ENCODE peak calls at places on chromosomes 13 and 19, in six cellular contexts. One of them, this sample, is unnamed.
A peak's percentile ranks its signal among the peaks of the same experiment; 100 is the strongest.

GRCh38 chr13:39106216-39106995 is 68.2 kb downstream of the NHLRC3 start:
- DNase-seq in brain microvascular endothelial cell: no peak
- DNase-seq in heart left ventricle: no peak
- DNase-seq in cardiac fibroblast: peak; percentile 2
- DNase-seq in mammary epithelial cell: no peak
- DNase-seq in DND-41: no peak
- DNase-seq in this sample: no peak

GRCh38 chr19:13557756-13558398 is 51.6 kb upstream of the CACNA1A start:
- DNase-seq in brain microvascular endothelial cell: no peak
- DNase-seq in heart left ventricle: no peak
- DNase-seq in cardiac fibroblast: no peak
- DNase-seq in mammary epithelial cell: peak; percentile 11
- DNase-seq in DND-41: no peak
- DNase-seq in this sample: no peak

GRCh38 chr13:90696254-90696653 is 651.2 kb upstream of the MIR17HG start:
- DNase-seq in brain microvascular endothelial cell: peak; percentile 55
- DNase-seq in heart left ventricle: no peak
- DNase-seq in cardiac fibroblast: peak; percentile 87
- DNase-seq in mammary epithelial cell: peak; percentile 76
- DNase-seq in DND-41: no peak
- DNase-seq in this sample: no peak

GRCh38 chr19:41321600-41322270 is 11.8 kb downstream of the CCDC97 start:
- DNase-seq in brain microvascular endothelial cell: peak; percentile 63
- DNase-seq in heart left ventricle: peak; percentile 60
- DNase-seq in cardiac fibroblast: peak; percentile 75
- DNase-seq in mammary epithelial cell: no peak
- DNase-seq in DND-41: no peak
- DNase-seq in this sample: no peak

GRCh38 chr19:50512112-50512998 is 1.4 kb downstream of the ASPDH start:
- DNase-seq in brain microvascular endothelial cell: no peak
- DNase-seq in heart left ventricle: no peak
- DNase-seq in cardiac fibroblast: no peak
- DNase-seq in mammary epithelial cell: no peak
- DNase-seq in DND-41: no peak
- DNase-seq in this sample: no peak

GRCh38 chr19:40774916-40775631 is at the start of gene MIA:
- DNase-seq in brain microvascular endothelial cell: no peak
- DNase-seq in heart left ventricle: no peak
- DNase-seq in cardiac fibroblast: no peak
- DNase-seq in mammary epithelial cell: peak; percentile 85
- DNase-seq in DND-41: no peak
- DNase-seq in this sample: no peak

GRCh38 chr19:38452430-38453366 is 19.2 kb downstream of the RYR1 start:
- DNase-seq in brain microvascular endothelial cell: no peak
- DNase-seq in heart left ventricle: no peak
- DNase-seq in cardiac fibroblast: no peak
- DNase-seq in mammary epithelial cell: no peak
- DNase-seq in DND-41: peak; percentile 22
- DNase-seq in this sample: no peak

GRCh38 chr13:75316427-75316826 is 165.5 kb downstream of the TBC1D4 start:
- DNase-seq in brain microvascular endothelial cell: no peak
- DNase-seq in heart left ventricle: no peak
- DNase-seq in cardiac fibroblast: peak; percentile 47
- DNase-seq in mammary epithelial cell: no peak
- DNase-seq in DND-41: no peak
- DNase-seq in this sample: no peak

GRCh38 chr19:32287811-32288227 is 57.6 kb upstream of the ZNF507 start:
- DNase-seq in brain microvascular endothelial cell: peak; percentile 68
- DNase-seq in heart left ventricle: peak; percentile 81
- DNase-seq in cardiac fibroblast: peak; percentile 86
- DNase-seq in mammary epithelial cell: peak; percentile 29
- DNase-seq in DND-41: peak; percentile 10
- DNase-seq in this sample: peak; percentile 59

GRCh38 chr19:4363571-4364304 is 20.4 kb downstream of the MPND start:
- DNase-seq in brain microvascular endothelial cell: no peak
- DNase-seq in heart left ventricle: no peak
- DNase-seq in cardiac fibroblast: no peak
- DNase-seq in mammary epithelial cell: no peak
- DNase-seq in DND-41: no peak
- DNase-seq in this sample: no peak

GRCh38 chr13:33870046-33870668 is 52.2 kb downstream of the RFC3 start:
- DNase-seq in brain microvascular endothelial cell: no peak
- DNase-seq in heart left ventricle: no peak
- DNase-seq in cardiac fibroblast: no peak
- DNase-seq in mammary epithelial cell: no peak
- DNase-seq in DND-41: no peak
- DNase-seq in this sample: no peak

DNA sequence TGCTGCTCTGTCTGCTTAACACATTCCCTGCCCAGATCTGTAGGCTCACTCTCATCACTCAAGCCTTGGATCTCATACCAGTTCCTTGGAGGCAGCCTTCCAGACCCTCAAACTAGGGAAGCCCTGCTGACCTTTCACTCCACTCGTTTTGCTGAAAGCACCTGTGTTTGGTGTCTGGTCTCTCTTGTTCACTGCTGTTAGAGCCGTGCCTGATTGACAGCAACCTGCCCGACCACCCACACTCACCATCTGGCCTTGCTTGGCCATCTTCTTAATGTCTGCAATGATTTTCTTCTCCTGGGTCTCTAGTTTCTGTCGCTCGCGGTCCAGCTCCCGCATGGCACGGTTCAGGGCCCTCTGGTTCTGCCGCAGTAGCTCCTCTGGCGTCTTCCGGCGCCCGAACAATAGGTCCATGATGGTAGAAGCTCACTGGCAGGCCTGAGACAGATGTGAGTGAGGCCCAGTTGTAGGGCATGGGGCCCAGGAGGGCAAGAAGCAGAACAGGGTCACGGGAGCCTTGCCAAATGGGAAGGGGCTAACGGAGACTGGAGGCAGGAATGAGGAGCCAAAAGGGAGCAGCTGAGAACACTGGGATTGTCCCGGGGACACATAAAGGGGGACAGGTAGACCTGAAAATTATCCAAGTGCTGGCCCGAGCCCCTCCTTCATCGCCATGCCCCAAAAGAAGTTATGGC is 959 bp downstream of the CHMP2A start:
- DNase-seq in brain microvascular endothelial cell: no peak
- DNase-seq in heart left ventricle: peak; percentile 23
- DNase-seq in cardiac fibroblast: no peak
- DNase-seq in mammary epithelial cell: no peak
- DNase-seq in DND-41: no peak
- DNase-seq in this sample: no peak
- H3K4me3 ChIP-seq in brain microvascular endothelial cell: peak overlapping the region; percentile 82
- H3K4me3 ChIP-seq in heart left ventricle: peak overlapping the region; percentile 94
- H3K4me3 ChIP-seq in cardiac fibroblast: peak overlapping the region; percentile 86
- H3K4me3 ChIP-seq in mammary epithelial cell: peak overlapping the region; percentile 72
- H3K4me3 ChIP-seq in DND-41: peak overlapping the region; percentile 77
- H3K4me3 ChIP-seq in this sample: peak overlapping the region; percentile 81

DNA sequence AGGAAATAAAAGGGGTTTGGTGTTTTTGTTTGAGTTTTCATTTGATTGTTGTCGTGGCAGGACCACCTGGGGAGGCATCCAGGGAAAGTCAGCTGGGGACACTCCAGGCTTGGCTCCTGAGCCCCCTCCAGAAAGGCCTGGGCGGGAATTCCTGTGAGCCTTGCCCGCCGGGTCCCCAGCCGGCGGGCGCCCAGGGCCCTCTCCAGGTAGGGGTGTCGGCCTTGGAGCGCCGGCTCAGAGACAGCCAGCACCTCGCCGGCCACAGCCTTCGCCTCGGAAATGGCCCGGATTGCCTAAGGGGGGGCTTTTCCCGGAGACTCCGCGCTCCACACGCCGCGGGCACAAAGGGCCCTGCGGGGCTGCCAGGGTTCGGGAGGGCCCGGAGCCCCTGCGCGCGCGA is 125.0 kb downstream of the TNFRSF19 start:
- DNase-seq in brain microvascular endothelial cell: no peak
- DNase-seq in heart left ventricle: no peak
- DNase-seq in cardiac fibroblast: no peak
- DNase-seq in mammary epithelial cell: no peak
- DNase-seq in DND-41: no peak
- DNase-seq in this sample: no peak
- TF ChIP-seq CTCF in brain microvascular endothelial cell: no peak
- TF ChIP-seq CTCF in heart left ventricle: no peak
- TF ChIP-seq CTCF in cardiac fibroblast: no peak
- TF ChIP-seq CTCF in mammary epithelial cell: no peak
- TF ChIP-seq CTCF in DND-41: no peak
- TF ChIP-seq CTCF in this sample: no peak

DNA sequence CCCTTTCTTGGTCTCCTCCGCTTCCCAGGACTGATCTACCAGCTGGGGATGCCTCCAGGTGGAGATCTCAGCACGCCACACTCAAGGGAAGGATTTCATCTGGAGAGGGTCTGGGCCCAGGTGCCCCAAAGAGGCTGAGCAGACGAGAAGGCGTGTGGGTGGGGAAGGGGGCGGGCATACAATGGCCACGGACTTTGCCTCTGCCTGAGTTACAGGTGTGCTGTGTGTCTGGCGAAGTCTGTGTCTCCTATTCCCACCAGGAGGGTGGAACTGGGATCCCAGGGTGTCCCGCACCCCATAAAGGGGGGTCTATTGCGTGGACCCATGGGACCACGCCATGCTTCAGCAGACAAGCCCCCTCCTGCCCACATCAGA is 3.6 kb downstream of the TLE2 start:
- DNase-seq in brain microvascular endothelial cell: no peak
- DNase-seq in heart left ventricle: no peak
- DNase-seq in cardiac fibroblast: no peak
- DNase-seq in mammary epithelial cell: no peak
- DNase-seq in DND-41: no peak
- DNase-seq in this sample: no peak
- H3K4me3 ChIP-seq in brain microvascular endothelial cell: no peak overlapping the region
- H3K4me3 ChIP-seq in heart left ventricle: no peak overlapping the region
- H3K4me3 ChIP-seq in cardiac fibroblast: no peak overlapping the region
- H3K4me3 ChIP-seq in mammary epithelial cell: no peak overlapping the region
- H3K4me3 ChIP-seq in DND-41: no peak overlapping the region
- H3K4me3 ChIP-seq in this sample: no peak overlapping the region

DNA sequence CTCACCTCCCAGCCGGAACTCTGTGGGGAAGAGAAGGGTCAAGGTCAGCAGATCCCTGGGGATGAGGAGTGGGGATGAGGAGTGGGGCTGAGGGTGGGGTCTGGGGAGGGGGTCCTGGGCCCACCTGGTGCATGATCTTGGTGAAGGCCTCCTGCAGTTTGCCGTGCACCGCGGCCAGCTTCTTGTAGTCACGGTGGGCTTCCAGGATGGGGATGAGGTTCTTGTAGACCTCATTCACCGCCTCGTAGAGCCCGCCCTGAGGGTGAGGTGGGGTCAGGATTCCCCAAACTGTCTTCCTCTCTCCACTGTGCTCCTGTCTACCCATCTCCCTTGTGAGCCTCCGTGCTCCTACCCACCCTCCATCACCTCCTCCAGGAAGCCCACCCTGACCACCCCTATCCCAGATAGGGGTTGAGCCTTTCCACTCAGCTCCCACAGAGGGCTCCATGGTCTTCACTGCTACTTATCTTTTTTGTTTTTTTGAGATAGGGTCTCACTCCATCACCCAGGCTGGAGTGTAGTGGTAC is 6.8 kb upstream of the KANK2 start:
- DNase-seq in brain microvascular endothelial cell: no peak
- DNase-seq in heart left ventricle: no peak
- DNase-seq in cardiac fibroblast: no peak
- DNase-seq in mammary epithelial cell: no peak
- DNase-seq in DND-41: no peak
- DNase-seq in this sample: no peak
- TF ChIP-seq CTCF in brain microvascular endothelial cell: no peak
- TF ChIP-seq CTCF in heart left ventricle: no peak
- TF ChIP-seq CTCF in cardiac fibroblast: no peak
- TF ChIP-seq CTCF in mammary epithelial cell: no peak
- TF ChIP-seq CTCF in DND-41: no peak
- TF ChIP-seq CTCF in this sample: no peak

DNA sequence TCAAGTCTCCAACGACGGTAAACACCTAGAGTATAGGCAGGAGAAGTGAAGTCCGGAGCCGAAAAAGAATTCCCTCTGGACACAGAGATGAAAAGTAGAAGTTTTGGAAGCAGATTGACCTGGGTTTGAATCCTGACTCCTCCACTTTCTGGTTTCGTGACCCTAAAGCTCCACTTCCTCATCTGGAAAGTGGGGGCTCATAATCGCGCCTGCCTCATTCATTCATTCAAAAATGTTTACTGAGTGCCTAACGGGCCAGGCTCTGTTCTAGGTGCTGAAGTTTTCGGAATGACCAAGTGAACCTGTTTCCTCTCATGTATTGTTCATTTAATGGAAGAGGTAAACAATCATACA is 7.1 kb upstream of the EML2 start:
- DNase-seq in brain microvascular endothelial cell: no peak
- DNase-seq in heart left ventricle: no peak
- DNase-seq in cardiac fibroblast: no peak
- DNase-seq in mammary epithelial cell: no peak
- DNase-seq in DND-41: no peak
- DNase-seq in this sample: no peak
- H3K4me3 ChIP-seq in brain microvascular endothelial cell: peak overlapping the region; percentile 53
- H3K4me3 ChIP-seq in heart left ventricle: peak overlapping the region; percentile 51
- H3K4me3 ChIP-seq in cardiac fibroblast: peak overlapping the region; percentile 48
- H3K4me3 ChIP-seq in mammary epithelial cell: no peak overlapping the region
- H3K4me3 ChIP-seq in DND-41: no peak overlapping the region
- H3K4me3 ChIP-seq in this sample: no peak overlapping the region

DNA sequence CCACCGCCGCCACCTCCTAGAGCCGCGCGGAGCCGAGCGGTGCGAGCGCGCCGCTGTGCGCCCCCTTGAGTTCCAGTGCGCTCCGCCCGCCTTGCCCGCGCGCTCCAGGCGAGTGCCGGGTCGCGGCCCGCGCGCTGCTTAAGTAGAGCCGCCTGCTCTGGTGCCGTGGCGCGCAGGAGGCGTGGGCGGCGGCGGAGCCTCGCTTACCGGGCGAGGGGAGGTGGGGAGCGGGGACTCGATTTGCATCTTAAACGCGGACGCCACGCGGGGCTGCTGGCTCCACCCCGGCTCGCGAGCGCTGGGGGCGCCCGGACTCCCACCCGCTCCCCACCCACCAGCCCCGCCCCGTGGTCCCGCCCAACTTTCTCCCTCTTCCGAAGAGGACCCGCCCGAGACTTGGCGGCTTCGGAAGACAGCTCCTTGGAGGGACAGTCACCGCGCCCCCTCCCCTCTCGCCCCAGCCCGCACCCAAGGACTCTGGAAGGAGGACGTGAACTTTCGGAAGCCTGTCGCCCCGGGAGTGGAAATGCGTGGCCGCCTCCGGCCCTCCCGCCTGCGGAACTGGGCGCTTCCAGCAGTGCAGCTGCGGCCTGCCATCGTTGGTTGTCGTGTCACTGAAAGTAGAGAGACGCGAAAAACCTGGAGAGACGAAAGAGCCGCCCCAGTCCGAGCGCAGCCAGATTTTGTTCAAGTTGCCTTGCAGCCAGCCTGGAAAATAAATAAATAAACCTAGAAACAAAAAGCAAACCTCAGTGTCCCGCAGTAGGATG is at the start of gene KCTD12:
- DNase-seq in brain microvascular endothelial cell: peak; percentile 69
- DNase-seq in heart left ventricle: peak; percentile 93
- DNase-seq in cardiac fibroblast: peak; percentile 84
- DNase-seq in mammary epithelial cell: peak; percentile 78
- DNase-seq in DND-41: peak; percentile 70
- DNase-seq in this sample: no peak
- TF ChIP-seq CTCF in brain microvascular endothelial cell: peak; percentile 22
- TF ChIP-seq CTCF in heart left ventricle: peak; percentile 61
- TF ChIP-seq CTCF in cardiac fibroblast: peak; percentile 8
- TF ChIP-seq CTCF in mammary epithelial cell: no peak
- TF ChIP-seq CTCF in DND-41: peak; percentile 40
- TF ChIP-seq CTCF in this sample: peak; percentile 23